ENCODE peak calls at places on chromosomes 12 and 14, in eight cellular contexts. S, T, O, Z, L, N, J and U are unnamed samples.

GRCh38 chr14:100872641-100873071 is 30.9 kb downstream of the RTL1 start:
- DNase-seq in L (peak; percentile 60), T (no peak), O (no peak), S (no peak), J (no peak), Z (no peak), N (no peak), U (no peak)

GRCh38 chr14:59274991-59275391 is 86.5 kb downstream of the DAAM1 start:
- DNase-seq in N (no peak), L (no peak), J (no peak), T (no peak), O (no peak), S (no peak), Z (no peak), U (peak; percentile 38)

GRCh38 chr12:27756670-27757069 is 23.4 kb upstream of the KLHL42 start:
- DNase-seq in J (no peak), L (no peak), S (no peak), O (no peak), Z (no peak), N (no peak), T (no peak), U (no peak)

GRCh38 chr12:115946867-115947695 is 330.4 kb downstream of the MED13L start:
- DNase-seq in O (no peak), N (no peak), T (no peak), Z (no peak), L (no peak), S (no peak), J (no peak), U (peak; percentile 42)

GRCh38 chr12:308511-308910 is 45.9 kb upstream of the SLC6A13 start:
- DNase-seq in Z (no peak), T (no peak), J (no peak), O (no peak), L (no peak), S (no peak), N (no peak), U (no peak)

GRCh38 chr14:94101748-94102147 is 8.8 kb upstream of the IFI27 start:
- DNase-seq in J (no peak), Z (no peak), N (no peak), S (no peak), T (no peak), L (no peak), O (no peak), U (no peak)

GRCh38 chr14:68634346-68634745 is 158.5 kb downstream of the ZFP36L1 start:
- DNase-seq in N (no peak), J (no peak), S (no peak), O (no peak), T (no peak), L (no peak), Z (no peak), U (no peak)

GRCh38 chr12:53825246-53826081 is 73.7 kb upstream of the CISTR start:
- DNase-seq in L (no peak), N (no peak), S (no peak), T (no peak), J (no peak), Z (no peak), O (no peak), U (peak; percentile 90)

GRCh38 chr12:59689776-59690175 is 93.9 kb downstream of the SLC16A7 start:
- DNase-seq in L (no peak), S (no peak), J (no peak), T (no peak), Z (peak; percentile 44), N (no peak), O (no peak), U (no peak)

GRCh38 chr14:31410048-31410654 is 10.2 kb downstream of the HEATR5A start:
- DNase-seq in L (no peak), S (no peak), T (no peak), J (no peak), N (no peak), O (no peak), Z (no peak), U (no peak)

GRCh38 chr14:96511667-96512066 is 9.5 kb downstream of the PAPOLA start:
- DNase-seq in J (no peak), L (no peak), S (no peak), N (no peak), O (no peak), Z (no peak), T (no peak), U (no peak)